ENCODE peak calls at places on chromosomes 1 and 21, in ten cellular contexts. N is ascending aorta; J is testis; F is sigmoid colon; G is heart left ventricle; O is CD8-positive, alpha-beta T cell; P is IMR-90; U is tibial artery; A is left ventricle myocardium inferior; V is PC-3. I is an unnamed sample.

GRCh38 chr1:41592451-41593125 is 108.1 kb upstream of the EDN2 start:
- DNase-seq in N (no peak), J (no peak), F (no peak), G (no peak), O (no peak), P (no peak), U (no peak), A (no peak), V (no peak), I (no peak)

GRCh38 chr1:221873663-221874062 is 131.8 kb upstream of the DUSP10 start:
- DNase-seq in N (no peak), J (no peak), F (no peak), G (no peak), O (no peak), P (no peak), U (no peak), A (no peak), V (no peak), I (no peak)

GRCh38 chr1:169238506-169238905 is 129.1 kb downstream of the NME7 start:
- DNase-seq in N (no peak), J (no peak), F (no peak), G (no peak), O (no peak), P (peak; percentile 40), U (no peak), A (no peak), V (no peak), I (no peak)

GRCh38 chr1:116950497-116951174 is 40.9 kb downstream of the PTGFRN start:
- DNase-seq in N (no peak), J (no peak), F (no peak), G (no peak), O (no peak), P (no peak), U (no peak), A (no peak), V (no peak), I (no peak)

GRCh38 chr1:234862944-234863515 is 253.1 kb upstream of the IRF2BP2 start:
- DNase-seq in N (peak; percentile 88), J (peak; percentile 71), F (peak; percentile 92), G (peak; percentile 79), O (no peak), P (peak; percentile 68), U (peak; percentile 83), A (peak; percentile 80), V (no peak), I (peak; percentile 50)

GRCh38 chr21:26844258-26845065 is 747 bp downstream of the ADAMTS1 start:
- DNase-seq in N (peak; percentile 70), J (peak; percentile 59), F (peak; percentile 84), G (peak; percentile 71), O (no peak), P (peak; percentile 22), U (peak; percentile 54), A (peak; percentile 68), V (peak; percentile 33), I (peak; percentile 60)

GRCh38 chr1:178143730-178144343 is 49.9 kb downstream of the RASAL2 start:
- DNase-seq in N (no peak), J (no peak), F (no peak), G (no peak), O (no peak), P (peak; percentile 51), U (no peak), A (no peak), V (no peak), I (no peak)

GRCh38 chr1:29523531-29523930 is 287.2 kb downstream of the PTPRU start:
- DNase-seq in N (peak; percentile 12), J (peak; percentile 4), F (peak; percentile 12), G (no peak), O (no peak), P (no peak), U (no peak), A (no peak), V (no peak), I (no peak)

GRCh38 chr1:41226816-41227215 is 15.3 kb downstream of the SCMH1 start:
- DNase-seq in N (no peak), J (no peak), F (no peak), G (no peak), O (no peak), P (no peak), U (no peak), A (no peak), V (no peak), I (no peak)

GRCh38 chr21:32566990-32567389 is 18.3 kb downstream of the TCP10L start:
- DNase-seq in N (no peak), J (no peak), F (no peak), G (no peak), O (no peak), P (no peak), U (no peak), A (no peak), V (no peak), I (no peak)

GRCh38 chr1:246308533-246309075 is 198.5 kb downstream of the SMYD3 start:
- DNase-seq in N (no peak), J (no peak), F (no peak), G (no peak), O (no peak), P (no peak), U (no peak), A (no peak), V (no peak), I (no peak)

GRCh38 chr1:156726549-156727226 is 1.6 kb upstream of the METTL25B start:
- DNase-seq in N (no peak), J (peak; percentile 75), F (no peak), G (no peak), O (peak; percentile 58), P (peak; percentile 66), U (peak; percentile 57), A (no peak), V (peak; percentile 79), I (no peak)

GRCh38 chr1:43651188-43651587 is 1.2 kb downstream of the KDM4A start:
- DNase-seq in N (no peak), J (no peak), F (no peak), G (no peak), O (no peak), P (no peak), U (no peak), A (no peak), V (peak; percentile 5), I (no peak)

GRCh38 chr1:31159323-31159722 is 80.4 kb downstream of the NKAIN1 start:
- DNase-seq in N (no peak), J (no peak), F (no peak), G (no peak), O (no peak), P (no peak), U (no peak), A (no peak), V (no peak), I (no peak)

GRCh38 chr1:1348420-1349255 is 580 bp downstream of the DVL1 start:
- DNase-seq in N (no peak), J (no peak), F (no peak), G (no peak), O (no peak), P (peak; percentile 46), U (peak; percentile 48), A (no peak), V (no peak), I (peak; percentile 69)

GRCh38 chr1:158793604-158794003 is 12.6 kb upstream of the OR6N2 start:
- DNase-seq in N (no peak), J (no peak), F (no peak), G (no peak), O (peak; percentile 39), P (no peak), U (no peak), A (no peak), V (no peak), I (no peak)

GRCh38 chr1:235079443-235079967 is 49.1 kb downstream of the TOMM20 start:
- DNase-seq in N (no peak), J (no peak), F (no peak), G (no peak), O (no peak), P (peak; percentile 62), U (no peak), A (no peak), V (peak; percentile 93), I (peak; percentile 87)

GRCh38 chr1:209008586-209008985 is 574.9 kb upstream of the CAMK1G start:
- DNase-seq in N (no peak), J (no peak), F (no peak), G (no peak), O (no peak), P (no peak), U (no peak), A (no peak), V (peak; percentile 11), I (no peak)

GRCh38 chr21:44872568-44873355 is 728 bp downstream of the PTTG1IP start:
- DNase-seq in N (no peak), J (peak; percentile 57), F (peak; percentile 87), G (peak; percentile 48), O (peak; percentile 31), P (peak; percentile 46), U (peak; percentile 45), A (peak; percentile 46), V (peak; percentile 46), I (peak; percentile 34)

GRCh38 chr1:219726480-219727272 is 113.8 kb upstream of the ZC3H11B start:
- DNase-seq in N (no peak), J (no peak), F (no peak), G (no peak), O (no peak), P (no peak), U (no peak), A (no peak), V (peak; percentile 23), I (no peak)

GRCh38 chr1:226950875-226951274 is 10.8 kb downstream of the COQ8A start:
- DNase-seq in N (no peak), J (no peak), F (no peak), G (no peak), O (no peak), P (no peak), U (no peak), A (no peak), V (no peak), I (no peak)

GRCh38 chr1:173190101-173190895 is 16.8 kb downstream of the TNFSF4 start:
- DNase-seq in N (peak; percentile 92), J (peak; percentile 93), F (peak; percentile 91), G (peak; percentile 84), O (no peak), P (peak; percentile 62), U (peak; percentile 90), A (peak; percentile 78), V (peak; percentile 86), I (peak; percentile 77)
- H3K9me3 ChIP-seq in N (no peaks in the 10 kb centered on the region), J (no peaks in the 10 kb centered on the region), F (no peaks in the 10 kb centered on the region), G (no peaks in the 10 kb centered on the region), O (no peaks in the 10 kb centered on the region), P (no peaks in the 10 kb centered on the region), U (no peaks in the 10 kb centered on the region), A (no peaks in the 10 kb centered on the region), V (no peaks in the 10 kb centered on the region), I (no peaks in the 10 kb centered on the region)

GRCh38 chr1:176949033-176949662 is 215.4 kb downstream of the ASTN1 start:
- DNase-seq in N (no peak), J (peak; percentile 82), F (no peak), G (peak; percentile 24), O (no peak), P (peak; percentile 24), U (no peak), A (peak; percentile 25), V (peak; percentile 54), I (peak; percentile 88)
- TF ChIP-seq CTCF in N (peak; percentile 47), J (peak; percentile 59), F (peak; percentile 17), G (peak; percentile 46), O (no peak), P (peak; percentile 34), U (peak; percentile 20), A (peak; percentile 66), V (peak; percentile 78), I (peak; percentile 51)

GRCh38 chr1:6505367-6506209 is 14.1 kb upstream of the PLEKHG5 start:
- DNase-seq in N (no peak), J (no peak), F (no peak), G (no peak), O (no peak), P (no peak), U (no peak), A (no peak), V (no peak), I (no peak)
- H3K27me3 ChIP-seq in N (no peaks in the 10 kb centered on the region), J (no peaks in the 10 kb centered on the region), F (no peaks in the 10 kb centered on the region), G (no peaks in the 10 kb centered on the region), O (no peaks in the 10 kb centered on the region), P (peaks cover 11% of the 10 kb centered on the region), U (peaks cover 17% of the 10 kb centered on the region), A (no peaks in the 10 kb centered on the region), V (no peaks in the 10 kb centered on the region), I (no peaks in the 10 kb centered on the region)

GRCh38 chr1:147077081-147077480 is 95.2 kb downstream of the PRKAB2 start:
- DNase-seq in N (no peak), J (no peak), F (no peak), G (no peak), O (no peak), P (no peak), U (no peak), A (no peak), V (no peak), I (no peak)
- H3K9me3 ChIP-seq in N (no peaks in the 10 kb centered on the region), J (no peaks in the 10 kb centered on the region), F (no peaks in the 10 kb centered on the region), G (no peaks in the 10 kb centered on the region), O (no peaks in the 10 kb centered on the region), P (peaks cover 20% of the 10 kb centered on the region), U (no peaks in the 10 kb centered on the region), A (no peaks in the 10 kb centered on the region), V (no peaks in the 10 kb centered on the region), I (no peaks in the 10 kb centered on the region)